ENCODE peak calls at places on chromosomes 6 and 20, in eight cellular contexts. C, D, B, Q, E, H, O and M are unnamed samples. For H3K27me3 and H3K36me3, the result is how much of the 10 kb centered on the place peaks cover.

GRCh38 chr6:91273729-91274128 is 686.9 kb upstream of the MAP3K7 start:
- DNase-seq in C (no peak), D (no peak), B (no peak), Q (no peak), E (no peak), H (no peak), O (no peak), M (no peak)

GRCh38 chr6:112384511-112384910 is 37.4 kb downstream of the RFPL4B start:
- DNase-seq in C (no peak), D (no peak), B (no peak), Q (no peak), E (no peak), H (no peak), O (peak), M (no peak)

GRCh38 chr20:31818376-31818908 is 714 bp upstream of the MYLK2 start:
- DNase-seq in C (peak), D (no peak), B (no peak), Q (peak), E (no peak), H (peak), O (no peak), M (no peak)

GRCh38 chr20:6909608-6910007 is 142.1 kb downstream of the BMP2 start:
- DNase-seq in C (no peak), D (no peak), B (no peak), Q (no peak), E (no peak), H (no peak), O (no peak), M (no peak)

GRCh38 chr6:73074175-73074574 is 151.1 kb downstream of the KHDC1L start:
- DNase-seq in C (no peak), D (peak), B (no peak), Q (no peak), E (no peak), H (no peak), O (peak), M (no peak)

GRCh38 chr6:125294036-125294435 is 7.7 kb downstream of the HDDC2 start:
- DNase-seq in C (no peak), D (no peak), B (no peak), Q (no peak), E (no peak), H (no peak), O (peak), M (no peak)

GRCh38 chr6:144353871-144354314 is 68.8 kb downstream of the UTRN start:
- DNase-seq in C (no peak), D (no peak), B (no peak), Q (no peak), E (no peak), H (no peak), O (no peak), M (no peak)

GRCh38 chr20:63547484-63548480 is at the start of gene SRMS:
- DNase-seq in C (no peak), D (no peak), B (no peak), Q (no peak), E (no peak), H (no peak), O (no peak), M (no peak)

GRCh38 chr6:157962601-157963084 is 19.0 kb upstream of the SYNJ2 start:
- DNase-seq in C (no peak), D (no peak), B (no peak), Q (no peak), E (no peak), H (no peak), O (no peak), M (no peak)

GRCh38 chr6:36911946-36912555 is 26.3 kb downstream of the C6orf89 start:
- DNase-seq in C (no peak), D (no peak), B (no peak), Q (no peak), E (peak), H (no peak), O (no peak), M (no peak)

GRCh38 chr6:38846844-38847243 is 131.7 kb downstream of the DNAH8 start:
- DNase-seq in C (no peak), D (peak), B (peak), Q (no peak), E (no peak), H (no peak), O (no peak), M (no peak)

GRCh38 chr6:6930223-6930880 is 177.4 kb upstream of the RREB1 start:
- DNase-seq in C (no peak), D (no peak), B (no peak), Q (no peak), E (no peak), H (no peak), O (no peak), M (no peak)

GRCh38 chr6:41167173-41167963 is 4.5 kb upstream of the TREM2 start:
- DNase-seq in C (no peak), D (peak), B (no peak), Q (no peak), E (no peak), H (no peak), O (no peak), M (no peak)

GRCh38 chr6:149122850-149123821 is 194.4 kb upstream of the TAB2 start:
- DNase-seq in C (no peak), D (no peak), B (no peak), Q (no peak), E (no peak), H (no peak), O (no peak), M (no peak)

GRCh38 chr20:47487175-47487917 is 14.3 kb upstream of the NCOA3 start:
- DNase-seq in C (peak), D (no peak), B (no peak), Q (no peak), E (peak), H (no peak), O (no peak), M (no peak)

GRCh38 chr6:28161410-28162079 is 19.9 kb downstream of the ZKSCAN8 start:
- DNase-seq in C (peak), D (peak), B (no peak), Q (peak), E (peak), H (peak), O (no peak), M (no peak)

GRCh38 chr6:120202878-120203277 is 853.3 kb upstream of the MAN1A1 start:
- DNase-seq in C (no peak), D (no peak), B (no peak), Q (no peak), E (no peak), H (no peak), O (no peak), M (no peak)

DNA sequence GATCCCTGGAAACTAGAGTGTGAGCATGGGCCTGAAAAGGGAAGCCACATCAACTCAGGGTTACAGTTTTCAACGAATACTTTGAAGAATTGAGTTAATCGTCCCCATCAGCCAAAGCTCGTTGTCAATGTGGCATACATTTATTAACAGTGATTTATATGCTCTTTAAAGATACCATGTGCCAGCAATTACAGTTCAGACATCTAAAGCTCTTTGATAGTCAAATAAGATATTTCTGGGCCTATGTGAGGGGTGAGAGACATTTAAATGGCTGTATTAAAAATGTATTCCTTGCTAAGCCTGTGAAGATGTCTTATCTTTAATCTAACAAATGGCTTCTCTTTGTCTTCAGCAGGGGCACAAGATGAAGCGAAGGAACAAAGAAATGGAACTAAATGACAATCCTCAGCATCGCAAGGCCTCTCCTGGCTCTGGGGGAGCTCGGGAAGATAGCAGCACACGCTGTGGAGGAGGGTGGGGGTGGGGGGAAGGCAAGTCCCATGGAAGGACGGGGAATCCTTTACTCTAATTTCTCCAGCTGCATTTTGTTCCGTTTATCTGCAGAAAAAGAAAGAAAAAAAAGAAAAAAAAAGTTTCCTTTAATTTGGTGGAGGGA is 523.7 kb downstream of the KIF16B start:
- DNase-seq in C (no peak), D (no peak), B (no peak), Q (no peak), E (no peak), H (no peak), O (no peak), M (no peak)
- H3K27ac ChIP-seq in C (no peak), D (no peak), B (no peak), Q (no peak), E (no peak), H (no peak), O (no peak), M (no peak)

GRCh38 chr6:147347179-147347881 is 143.1 kb downstream of the STXBP5 start:
- DNase-seq in C (no peak), D (no peak), B (no peak), Q (no peak), E (no peak), H (no peak), O (no peak), M (no peak)

GRCh38 chr6:147345902-147346301 is 141.7 kb downstream of the STXBP5 start:
- DNase-seq in C (no peak), D (no peak), B (no peak), Q (no peak), E (no peak), H (no peak), O (no peak), M (no peak)

DNA sequence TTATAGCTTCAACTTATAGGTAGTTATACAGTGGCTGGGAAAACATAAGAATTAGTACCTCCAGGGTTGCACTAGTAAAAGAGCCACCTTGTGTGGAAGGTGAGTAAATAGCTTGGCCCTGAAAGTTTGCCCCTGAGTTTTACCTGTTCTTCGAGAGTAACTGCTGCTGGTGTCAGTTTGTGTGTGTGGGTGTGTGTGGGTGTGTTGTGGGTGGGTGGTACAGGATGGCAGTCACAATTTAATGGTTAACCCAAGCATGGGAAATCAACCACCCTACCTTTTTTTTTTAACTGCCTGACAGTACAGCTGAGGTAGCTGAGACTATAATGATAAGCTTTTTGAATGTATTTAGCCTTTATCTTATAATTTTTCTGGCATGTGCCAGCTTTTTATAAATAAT is 137.3 kb downstream of the STXBP5 start:
- DNase-seq in C (no peak), D (no peak), B (no peak), Q (no peak), E (no peak), H (no peak), O (no peak), M (no peak)
- H3K27me3 ChIP-seq in C (under half), D (under half), B (under half), Q (under half), E (under half), H (under half), O (under half), M (under half)

DNA sequence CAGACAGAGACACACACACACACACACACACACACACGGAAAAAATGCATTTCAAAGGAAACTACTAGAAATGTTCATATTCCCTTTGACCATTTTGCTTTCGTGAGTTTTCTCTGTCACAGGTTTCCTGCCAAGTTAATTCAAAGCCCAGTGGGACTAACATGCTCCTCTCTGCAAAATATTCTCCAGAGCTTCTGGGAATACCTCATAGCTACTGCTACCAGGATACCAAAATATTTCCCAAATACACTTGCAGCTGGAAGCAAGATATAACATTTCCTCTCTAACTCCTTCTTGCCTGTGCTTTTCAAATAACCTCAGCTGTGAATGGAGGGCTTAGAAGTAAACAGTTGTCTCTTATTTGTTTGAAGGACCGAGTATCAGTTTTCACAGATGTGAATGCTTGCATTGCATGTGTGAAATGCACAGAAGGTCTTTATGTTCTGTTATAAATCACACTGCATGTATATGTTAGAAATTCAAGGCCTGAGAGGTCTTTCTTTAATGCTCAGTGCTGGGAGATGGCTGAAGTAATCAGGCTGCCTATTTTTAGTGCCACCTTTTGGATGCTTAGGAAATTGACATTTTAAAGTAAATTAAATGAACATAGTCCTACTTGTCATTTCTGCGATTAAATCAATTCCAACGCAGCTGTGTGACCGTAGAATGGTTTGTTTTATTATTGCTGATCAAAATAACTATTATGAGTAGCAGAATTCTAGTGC is 8.7 kb upstream of the FAM209A start:
- DNase-seq in C (no peak), D (peak), B (no peak), Q (no peak), E (no peak), H (no peak), O (no peak), M (no peak)
- H3K36me3 ChIP-seq in C (half or more), D (under half), B (under half), Q (half or more), E (under half), H (half or more), O (half or more), M (half or more)

DNA sequence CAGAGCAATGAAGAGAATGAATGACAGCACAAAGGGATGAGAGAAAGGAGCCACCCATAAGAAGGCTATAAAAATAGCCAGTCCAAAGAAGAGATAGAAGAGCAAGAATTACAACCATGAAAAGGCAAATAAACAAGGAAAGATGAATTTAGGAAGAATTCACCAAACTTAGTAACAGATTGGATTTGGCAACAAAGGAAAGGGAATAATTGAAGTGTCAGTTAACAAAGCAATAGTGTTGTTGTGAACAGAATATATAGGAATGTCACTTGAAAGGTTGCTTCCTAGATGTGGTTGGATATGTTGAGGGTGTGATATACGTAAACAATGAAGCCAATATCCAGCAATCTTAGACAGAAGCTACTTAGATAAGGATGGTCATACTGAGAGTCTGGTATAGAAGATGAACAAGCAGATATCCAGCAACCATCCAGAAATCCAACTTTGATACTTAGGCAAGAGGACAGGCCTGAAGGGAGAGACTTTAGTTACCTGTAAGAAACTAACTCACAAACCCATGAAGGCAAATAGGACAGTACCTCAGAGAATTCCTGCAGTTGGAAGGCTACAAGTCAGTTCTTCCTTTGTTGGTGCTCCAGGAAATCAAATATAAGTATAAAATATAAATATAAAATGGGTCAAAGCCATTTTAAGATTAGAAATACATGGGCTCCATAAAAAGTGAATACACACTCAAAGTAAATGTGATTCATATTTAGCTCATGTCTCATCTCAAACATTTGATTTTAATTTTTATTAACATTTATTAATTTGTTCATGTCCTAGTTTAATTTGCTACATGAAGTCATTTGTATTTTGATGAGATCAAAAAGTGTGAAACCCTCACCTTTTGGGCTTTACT is 106.5 kb downstream of the HFE start:
- DNase-seq in C (no peak), D (no peak), B (no peak), Q (no peak), E (no peak), H (no peak), O (no peak), M (no peak)
- H3K27ac ChIP-seq in C (peak), D (no peak), B (peak), Q (no peak), E (peak), H (no peak), O (no peak), M (peak)

DNA sequence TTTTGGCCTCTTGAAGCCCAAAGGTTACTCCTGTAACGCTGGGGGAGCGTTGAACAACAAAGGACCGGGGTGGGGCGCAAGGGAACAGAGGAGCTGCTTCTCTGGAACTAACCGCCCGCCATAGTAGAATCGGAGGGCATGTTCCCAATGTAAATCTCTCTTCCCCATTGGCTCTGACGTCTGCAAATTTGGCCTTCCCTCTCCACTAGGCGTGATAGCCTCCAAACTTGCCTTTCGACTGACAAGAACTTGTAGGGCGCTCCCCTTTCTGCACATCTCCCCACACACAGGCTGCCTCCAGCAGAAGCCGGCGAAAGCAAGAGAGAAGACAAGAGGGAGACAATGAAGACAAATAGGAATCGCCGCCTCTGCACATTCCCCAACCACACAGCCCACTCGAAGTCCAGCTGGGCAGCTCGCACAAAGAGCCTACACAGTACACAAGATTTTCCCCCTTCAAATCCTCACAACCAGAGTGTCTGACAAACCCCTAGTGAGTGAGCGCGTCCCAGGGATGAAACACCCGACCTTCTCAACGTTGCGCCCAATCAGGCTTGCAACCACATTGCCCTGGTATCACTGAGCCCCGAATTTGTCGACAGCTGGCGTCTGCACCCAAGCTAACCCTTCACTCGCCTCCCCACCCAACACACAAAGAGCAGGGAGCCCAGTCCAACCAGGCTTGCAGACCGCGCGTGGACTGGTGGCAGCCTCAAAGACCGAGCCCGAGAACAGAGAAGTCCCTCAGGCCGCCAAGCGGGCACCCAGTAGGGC is 1.5 kb upstream of the COL12A1 start:
- DNase-seq in C (no peak), D (peak), B (no peak), Q (no peak), E (peak), H (no peak), O (no peak), M (no peak)
- H3K27me3 ChIP-seq in C (under half), D (under half), B (under half), Q (under half), E (half or more), H (under half), O (under half), M (under half)

DNA sequence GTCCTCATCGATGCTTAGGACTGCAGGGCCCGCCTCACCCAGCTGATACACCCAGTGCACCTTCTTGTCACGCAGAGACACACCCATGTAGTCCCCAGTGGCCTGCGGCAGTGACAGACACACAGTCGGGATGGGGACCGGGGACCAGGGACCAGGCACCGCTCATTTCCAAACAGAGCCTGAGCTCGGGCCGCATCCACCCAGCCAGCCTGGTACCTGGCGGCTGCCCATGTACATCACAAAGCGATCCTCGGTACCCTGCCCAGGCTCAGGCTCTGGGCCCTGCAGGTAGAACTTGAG is 11.5 kb downstream of the ADRM1 start:
- DNase-seq in C (no peak), D (no peak), B (no peak), Q (no peak), E (no peak), H (no peak), O (no peak), M (no peak)
- H3K36me3 ChIP-seq in C (half or more), D (under half), B (under half), Q (half or more), E (under half), H (half or more), O (under half), M (half or more)

DNA sequence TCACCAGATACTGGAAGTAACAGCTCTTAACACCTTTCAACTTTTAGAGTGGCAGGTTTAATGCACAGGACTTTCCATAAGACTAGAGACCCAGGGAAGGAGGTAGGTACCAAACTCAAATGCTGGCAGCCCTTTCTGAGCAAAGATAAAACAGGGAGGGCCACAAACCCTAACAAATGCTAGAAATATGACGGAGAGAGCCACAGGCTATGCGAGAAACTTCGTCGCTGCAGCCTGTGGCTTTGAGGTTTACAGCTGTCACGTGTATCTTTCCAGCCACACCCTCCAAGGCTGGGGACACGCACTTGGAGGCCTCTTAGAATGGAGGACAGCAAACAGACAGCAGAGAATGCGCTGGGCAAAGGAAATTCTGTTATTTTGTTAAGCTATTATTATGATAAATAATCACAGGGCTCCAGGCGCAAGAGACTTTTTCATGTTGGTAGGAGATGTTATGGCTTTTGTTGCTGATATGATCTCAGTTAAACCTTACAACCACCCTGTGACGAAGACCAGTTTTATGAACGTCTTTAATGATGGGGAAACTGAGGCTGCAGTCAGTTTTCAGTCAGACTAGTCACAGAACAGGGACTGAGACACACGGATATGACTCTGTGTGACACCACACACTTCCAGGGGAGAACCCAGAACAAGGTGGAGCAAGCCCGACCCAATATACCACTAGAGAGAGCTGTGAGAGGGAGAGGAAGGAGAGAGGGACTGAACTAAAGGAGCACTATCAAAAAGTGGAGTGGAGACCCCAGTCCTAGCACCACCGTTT is 2.0 kb downstream of the TRAM2 start:
- DNase-seq in C (peak), D (peak), B (no peak), Q (no peak), E (peak), H (no peak), O (peak), M (no peak)
- H3K27ac ChIP-seq in C (peak), D (peak), B (no peak), Q (peak), E (peak), H (peak), O (peak), M (peak)

GRCh38 chr20:62437430-62437829 is 10.1 kb upstream of the RBBP8NL start:
- DNase-seq in C (no peak), D (no peak), B (no peak), Q (no peak), E (no peak), H (no peak), O (no peak), M (no peak)
- H3K27me3 ChIP-seq in C (under half), D (under half), B (under half), Q (under half), E (under half), H (half or more), O (half or more), M (under half)